ENCODE peak calls at places on chromosome 16, in four cellular contexts. B is CD8-positive, alpha-beta memory T cell; O is tibial artery; C is MM.1S. U is an unnamed sample. For H3K4me1, H3K27me3 and H3K36me3, the result is how much of the 10 kb centered on the place peaks cover.

GRCh38 chr16:12062343-12063003 is 85.9 kb downstream of the SNX29 start:
- DNase-seq in B (no peak), O (peak), C (no peak), U (peak)

GRCh38 chr16:4006441-4006989 is 109.7 kb downstream of the ADCY9 start:
- DNase-seq in B (no peak), O (no peak), C (no peak), U (no peak)

GRCh38 chr16:89711601-89712475 is 8.9 kb downstream of the VPS9D1 start:
- DNase-seq in B (peak), O (no peak), C (peak), U (no peak)

GRCh38 chr16:20291807-20292206 is 35.5 kb downstream of the GP2 start:
- DNase-seq in B (no peak), O (no peak), C (no peak), U (no peak)

GRCh38 chr16:82260212-82260795 is 90.3 kb upstream of the MPHOSPH6 start:
- DNase-seq in B (no peak), O (no peak), C (no peak), U (no peak)

GRCh38 chr16:86946396-86946795 is 368.0 kb downstream of the FOXL1 start:
- DNase-seq in B (no peak), O (no peak), C (no peak), U (peak)

GRCh38 chr16:83675136-83675535 is 132.6 kb upstream of the HSBP1 start:
- DNase-seq in B (no peak), O (peak), C (no peak), U (no peak)

GRCh38 chr16:54489225-54489781 is 202.7 kb upstream of the IRX3 start:
- DNase-seq in B (no peak), O (no peak), C (no peak), U (no peak)

GRCh38 chr16:1961651-1962067 is 2.3 kb downstream of the NDUFB10 start:
- DNase-seq in B (no peak), O (no peak), C (no peak), U (no peak)

GRCh38 chr16:71421911-71422310 is 19.9 kb downstream of the TLE7 start:
- DNase-seq in B (no peak), O (no peak), C (peak), U (no peak)

GRCh38 chr16:68973611-68974120 is 130.3 kb downstream of the TANGO6 start:
- DNase-seq in B (no peak), O (no peak), C (no peak), U (no peak)

GRCh38 chr16:23518435-23518891 is 8.2 kb upstream of the GGA2 start:
- DNase-seq in B (no peak), O (no peak), C (peak), U (no peak)

GRCh38 chr16:58127033-58127556 is 2.1 kb downstream of the CFAP20 start:
- DNase-seq in B (peak), O (no peak), C (peak), U (no peak)
- H3K4me1 ChIP-seq in B (under half), O (under half), C (under half), U (under half)

GRCh38 chr16:88465387-88465983 is 12.4 kb downstream of the ZFPM1 start:
- DNase-seq in B (no peak), O (no peak), C (no peak), U (no peak)
- H3K27me3 ChIP-seq in B (under half), O (under half), C (under half), U (under half)

DNA sequence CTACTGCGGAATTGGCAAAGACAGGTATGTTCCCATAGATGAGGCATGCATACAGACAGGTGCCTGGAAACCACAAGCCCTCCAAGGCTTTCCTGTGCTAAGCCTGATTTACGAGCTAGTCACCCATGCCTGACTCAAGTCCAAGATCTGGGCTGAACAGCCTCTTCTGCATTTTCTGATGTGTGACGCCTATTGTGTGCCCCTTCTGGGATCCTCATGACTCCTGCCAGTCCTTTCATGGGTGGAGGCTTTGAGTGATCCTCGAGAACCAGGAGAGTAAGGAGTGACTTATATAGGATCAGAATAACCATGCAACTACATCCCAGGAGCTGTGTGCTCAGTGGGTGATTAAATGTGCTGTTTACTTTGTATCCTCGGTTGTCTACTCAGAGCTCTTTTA is 373.1 kb upstream of the DYNLRB2 start:
- DNase-seq in B (no peak), O (no peak), C (no peak), U (no peak)
- H3K36me3 ChIP-seq in B (under half), O (under half), C (under half), U (under half)

GRCh38 chr16:27239906-27240655 is 28.5 kb downstream of the NSMCE1 start:
- DNase-seq in B (no peak), O (no peak), C (no peak), U (peak)
- H3K4me1 ChIP-seq in B (half or more), O (half or more), C (under half), U (under half)